ENCODE peak calls at places on chromosomes 5 and 9, in six cellular contexts. One of them, this sample, is unnamed. For H3K9me3, the result is how much of the 10 kb centered on the place peaks cover.

GRCh38 chr9:72396247-72397091 is 31.5 kb upstream of the ZFAND5 start:
- DNase-seq in gastrocnemius medialis: no peak
- DNase-seq in tibial nerve: no peak
- DNase-seq in mammary epithelial cell: peak
- DNase-seq in A549: peak
- DNase-seq in WERI-Rb-1: no peak
- DNase-seq in this sample: peak

GRCh38 chr5:145510324-145510723 is 324.8 kb downstream of the PRELID2 start:
- DNase-seq in gastrocnemius medialis: no peak
- DNase-seq in tibial nerve: no peak
- DNase-seq in mammary epithelial cell: no peak
- DNase-seq in A549: no peak
- DNase-seq in WERI-Rb-1: no peak
- DNase-seq in this sample: peak

GRCh38 chr9:114207034-114207815 is 51.9 kb downstream of the COL27A1 start:
- DNase-seq in gastrocnemius medialis: peak
- DNase-seq in tibial nerve: no peak
- DNase-seq in mammary epithelial cell: peak
- DNase-seq in A549: peak
- DNase-seq in WERI-Rb-1: peak
- DNase-seq in this sample: peak

GRCh38 chr5:65861830-65862241 is 64.5 kb upstream of the ERBIN start:
- DNase-seq in gastrocnemius medialis: no peak
- DNase-seq in tibial nerve: no peak
- DNase-seq in mammary epithelial cell: peak
- DNase-seq in A549: peak
- DNase-seq in WERI-Rb-1: no peak
- DNase-seq in this sample: peak

GRCh38 chr5:131774652-131775367 is 22.0 kb downstream of the FNIP1 start:
- DNase-seq in gastrocnemius medialis: no peak
- DNase-seq in tibial nerve: no peak
- DNase-seq in mammary epithelial cell: no peak
- DNase-seq in A549: peak
- DNase-seq in WERI-Rb-1: no peak
- DNase-seq in this sample: no peak

GRCh38 chr9:98226516-98226915 is 28.9 kb downstream of the TBC1D2 start:
- DNase-seq in gastrocnemius medialis: no peak
- DNase-seq in tibial nerve: no peak
- DNase-seq in mammary epithelial cell: no peak
- DNase-seq in A549: no peak
- DNase-seq in WERI-Rb-1: no peak
- DNase-seq in this sample: no peak

GRCh38 chr9:115204827-115205506 is 87.0 kb upstream of the TNC start:
- DNase-seq in gastrocnemius medialis: no peak
- DNase-seq in tibial nerve: no peak
- DNase-seq in mammary epithelial cell: peak
- DNase-seq in A549: peak
- DNase-seq in WERI-Rb-1: no peak
- DNase-seq in this sample: peak

GRCh38 chr9:127360829-127361228 is 36.1 kb upstream of the SLC2A8 start:
- DNase-seq in gastrocnemius medialis: no peak
- DNase-seq in tibial nerve: no peak
- DNase-seq in mammary epithelial cell: peak
- DNase-seq in A549: peak
- DNase-seq in WERI-Rb-1: peak
- DNase-seq in this sample: peak

GRCh38 chr5:32339198-32339597 is 26.5 kb upstream of the MTMR12 start:
- DNase-seq in gastrocnemius medialis: no peak
- DNase-seq in tibial nerve: no peak
- DNase-seq in mammary epithelial cell: peak
- DNase-seq in A549: peak
- DNase-seq in WERI-Rb-1: no peak
- DNase-seq in this sample: peak

GRCh38 chr5:145385276-145385675 is 449.9 kb downstream of the PRELID2 start:
- DNase-seq in gastrocnemius medialis: no peak
- DNase-seq in tibial nerve: no peak
- DNase-seq in mammary epithelial cell: no peak
- DNase-seq in A549: no peak
- DNase-seq in WERI-Rb-1: no peak
- DNase-seq in this sample: no peak

GRCh38 chr9:68872026-68872501 is 141.8 kb downstream of the PRKACG start:
- DNase-seq in gastrocnemius medialis: no peak
- DNase-seq in tibial nerve: no peak
- DNase-seq in mammary epithelial cell: no peak
- DNase-seq in A549: no peak
- DNase-seq in WERI-Rb-1: no peak
- DNase-seq in this sample: no peak

GRCh38 chr5:68950111-68950510 is 143.7 kb upstream of the SLC30A5 start:
- DNase-seq in gastrocnemius medialis: no peak
- DNase-seq in tibial nerve: no peak
- DNase-seq in mammary epithelial cell: peak
- DNase-seq in A549: no peak
- DNase-seq in WERI-Rb-1: peak
- DNase-seq in this sample: peak

GRCh38 chr5:146137967-146138403 is 32.6 kb upstream of the PLAC8L1 start:
- DNase-seq in gastrocnemius medialis: no peak
- DNase-seq in tibial nerve: no peak
- DNase-seq in mammary epithelial cell: peak
- DNase-seq in A549: peak
- DNase-seq in WERI-Rb-1: no peak
- DNase-seq in this sample: peak

GRCh38 chr5:96857924-96858323 is 18.4 kb upstream of the ERAP2 start:
- DNase-seq in gastrocnemius medialis: no peak
- DNase-seq in tibial nerve: no peak
- DNase-seq in mammary epithelial cell: no peak
- DNase-seq in A549: no peak
- DNase-seq in WERI-Rb-1: no peak
- DNase-seq in this sample: no peak

GRCh38 chr9:137395666-137396010 is 27.3 kb downstream of the EXD3 start:
- DNase-seq in gastrocnemius medialis: no peak
- DNase-seq in tibial nerve: no peak
- DNase-seq in mammary epithelial cell: no peak
- DNase-seq in A549: no peak
- DNase-seq in WERI-Rb-1: no peak
- DNase-seq in this sample: no peak

DNA sequence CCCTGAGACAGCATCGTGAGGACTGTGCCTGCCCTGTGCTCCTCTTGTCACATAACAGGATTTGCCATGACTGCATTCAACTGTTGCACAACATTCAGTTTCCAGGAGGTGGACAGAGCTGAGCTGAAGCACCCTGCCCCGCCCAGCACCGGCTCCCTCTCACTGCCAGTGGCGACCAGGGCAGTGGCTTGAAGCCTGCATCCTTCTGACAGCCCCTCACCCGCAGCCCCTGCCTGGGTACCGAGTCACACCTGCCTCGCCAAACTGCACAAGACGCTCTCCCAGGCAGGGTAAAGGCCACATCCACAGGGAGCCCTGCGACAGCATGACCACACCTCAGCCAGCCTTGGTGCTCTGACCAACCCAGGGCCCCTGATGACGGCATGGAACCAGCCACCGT is 59.9 kb upstream of the ZNF354A start:
- DNase-seq in gastrocnemius medialis: no peak
- DNase-seq in tibial nerve: peak
- DNase-seq in mammary epithelial cell: no peak
- DNase-seq in A549: no peak
- DNase-seq in WERI-Rb-1: no peak
- DNase-seq in this sample: no peak
- H3K9me3 ChIP-seq in gastrocnemius medialis: under half
- H3K9me3 ChIP-seq in tibial nerve: under half
- H3K9me3 ChIP-seq in mammary epithelial cell: under half
- H3K9me3 ChIP-seq in A549: under half
- H3K9me3 ChIP-seq in WERI-Rb-1: under half
- H3K9me3 ChIP-seq in this sample: under half

DNA sequence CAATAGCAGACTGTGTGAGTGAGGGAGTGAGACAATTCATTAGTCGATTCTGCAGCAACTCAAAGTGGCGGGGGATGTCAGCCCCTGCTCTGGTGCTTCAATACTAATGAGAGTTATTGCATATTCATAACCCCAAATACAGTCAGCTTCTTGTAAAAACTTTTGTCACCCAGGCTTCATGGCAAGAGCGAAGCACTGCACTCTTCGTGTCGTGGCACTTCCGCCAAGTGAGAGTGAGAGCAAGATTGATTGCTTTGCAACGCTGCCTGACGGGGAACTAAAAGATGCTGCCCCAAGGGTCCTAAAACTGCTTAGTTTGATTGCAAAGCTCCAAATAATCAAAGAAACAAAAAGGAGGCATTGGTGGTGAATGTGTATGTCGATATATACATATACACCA is 150.9 kb downstream of the NR2F1-AS1 start:
- DNase-seq in gastrocnemius medialis: no peak
- DNase-seq in tibial nerve: no peak
- DNase-seq in mammary epithelial cell: no peak
- DNase-seq in A549: no peak
- DNase-seq in WERI-Rb-1: no peak
- DNase-seq in this sample: no peak
- H3K4me3 ChIP-seq in gastrocnemius medialis: no peak
- H3K4me3 ChIP-seq in tibial nerve: no peak
- H3K4me3 ChIP-seq in mammary epithelial cell: no peak
- H3K4me3 ChIP-seq in A549: no peak
- H3K4me3 ChIP-seq in WERI-Rb-1: no peak
- H3K4me3 ChIP-seq in this sample: no peak

GRCh38 chr5:141371572-141372475 is 1.8 kb downstream of the PCDHGB3 start:
- DNase-seq in gastrocnemius medialis: no peak
- DNase-seq in tibial nerve: no peak
- DNase-seq in mammary epithelial cell: no peak
- DNase-seq in A549: no peak
- DNase-seq in WERI-Rb-1: no peak
- DNase-seq in this sample: no peak

GRCh38 chr5:141369994-141370848 is at the start of gene PCDHGB3:
- DNase-seq in gastrocnemius medialis: peak
- DNase-seq in tibial nerve: no peak
- DNase-seq in mammary epithelial cell: peak
- DNase-seq in A549: peak
- DNase-seq in WERI-Rb-1: no peak
- DNase-seq in this sample: peak

GRCh38 chr5:141374627-141375026 is 936 bp downstream of the PCDHGA6 start:
- DNase-seq in gastrocnemius medialis: no peak
- DNase-seq in tibial nerve: no peak
- DNase-seq in mammary epithelial cell: no peak
- DNase-seq in A549: no peak
- DNase-seq in WERI-Rb-1: no peak
- DNase-seq in this sample: no peak

DNA sequence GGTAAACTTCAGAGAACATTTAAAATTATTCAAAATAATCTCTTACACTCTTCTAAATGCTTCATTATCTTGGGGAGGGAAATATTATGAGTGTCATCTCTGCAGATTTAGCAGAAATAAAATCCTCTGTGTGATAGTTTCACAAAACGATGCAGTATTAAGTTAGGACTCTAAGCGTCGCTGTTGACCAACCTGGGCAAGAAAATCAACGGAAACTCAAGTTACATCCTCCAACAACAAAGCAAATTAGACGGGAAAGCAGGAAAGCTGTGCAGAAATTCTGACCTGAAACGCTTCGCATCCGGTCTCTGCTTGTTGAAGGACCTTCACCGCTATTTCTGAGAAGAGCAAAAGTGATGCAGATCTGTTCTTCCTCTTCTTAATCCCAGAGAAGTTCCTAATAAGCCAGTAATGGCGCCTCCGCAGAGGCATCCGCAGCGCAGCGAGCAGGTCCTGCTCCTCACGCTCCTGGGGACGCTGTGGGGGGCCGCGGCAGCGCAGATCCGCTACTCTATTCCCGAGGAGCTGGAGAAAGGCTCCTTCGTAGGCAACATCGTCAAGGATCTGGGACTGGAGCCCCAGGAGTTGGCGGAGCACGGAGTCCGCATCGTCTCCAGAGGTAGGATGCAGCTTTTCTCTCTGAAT is at the start of gene PCDHGA6:
- DNase-seq in gastrocnemius medialis: no peak
- DNase-seq in tibial nerve: no peak
- DNase-seq in mammary epithelial cell: peak
- DNase-seq in A549: no peak
- DNase-seq in WERI-Rb-1: no peak
- DNase-seq in this sample: peak
- TF ChIP-seq CTCF in gastrocnemius medialis: peak
- TF ChIP-seq CTCF in tibial nerve: no peak
- TF ChIP-seq CTCF in mammary epithelial cell: peak
- TF ChIP-seq CTCF in A549: no peak
- TF ChIP-seq CTCF in WERI-Rb-1: no peak
- TF ChIP-seq CTCF in this sample: peak

GRCh38 chr9:129497837-129498450 is 123.0 kb downstream of the C9orf50 start:
- DNase-seq in gastrocnemius medialis: no peak
- DNase-seq in tibial nerve: no peak
- DNase-seq in mammary epithelial cell: no peak
- DNase-seq in A549: no peak
- DNase-seq in WERI-Rb-1: no peak
- DNase-seq in this sample: no peak

GRCh38 chr9:129494113-129494789 is 126.7 kb downstream of the C9orf50 start:
- DNase-seq in gastrocnemius medialis: no peak
- DNase-seq in tibial nerve: no peak
- DNase-seq in mammary epithelial cell: no peak
- DNase-seq in A549: no peak
- DNase-seq in WERI-Rb-1: no peak
- DNase-seq in this sample: no peak

GRCh38 chr9:129497064-129497836 is 123.7 kb downstream of the C9orf50 start:
- DNase-seq in gastrocnemius medialis: no peak
- DNase-seq in tibial nerve: no peak
- DNase-seq in mammary epithelial cell: no peak
- DNase-seq in A549: no peak
- DNase-seq in WERI-Rb-1: peak
- DNase-seq in this sample: peak

GRCh38 chr9:129495422-129496186 is 125.3 kb downstream of the C9orf50 start:
- DNase-seq in gastrocnemius medialis: peak
- DNase-seq in tibial nerve: peak
- DNase-seq in mammary epithelial cell: peak
- DNase-seq in A549: peak
- DNase-seq in WERI-Rb-1: peak
- DNase-seq in this sample: peak

GRCh38 chr9:129496187-129497063 is 124.5 kb downstream of the C9orf50 start:
- DNase-seq in gastrocnemius medialis: peak
- DNase-seq in tibial nerve: peak
- DNase-seq in mammary epithelial cell: peak
- DNase-seq in A549: peak
- DNase-seq in WERI-Rb-1: peak
- DNase-seq in this sample: peak
- H3K9me3 ChIP-seq in gastrocnemius medialis: under half
- H3K9me3 ChIP-seq in tibial nerve: under half
- H3K9me3 ChIP-seq in mammary epithelial cell: under half
- H3K9me3 ChIP-seq in A549: under half
- H3K9me3 ChIP-seq in WERI-Rb-1: under half
- H3K9me3 ChIP-seq in this sample: under half

GRCh38 chr9:132407196-132407595 is 556 bp upstream of the TTF1 start:
- DNase-seq in gastrocnemius medialis: no peak
- DNase-seq in tibial nerve: no peak
- DNase-seq in mammary epithelial cell: no peak
- DNase-seq in A549: no peak
- DNase-seq in WERI-Rb-1: no peak
- DNase-seq in this sample: no peak
- H3K4me3 ChIP-seq in gastrocnemius medialis: peak
- H3K4me3 ChIP-seq in tibial nerve: peak
- H3K4me3 ChIP-seq in mammary epithelial cell: peak
- H3K4me3 ChIP-seq in A549: peak
- H3K4me3 ChIP-seq in WERI-Rb-1: peak
- H3K4me3 ChIP-seq in this sample: no peak

GRCh38 chr9:95503369-95503768 is 13.4 kb downstream of the PTCH1 start:
- DNase-seq in gastrocnemius medialis: no peak
- DNase-seq in tibial nerve: no peak
- DNase-seq in mammary epithelial cell: no peak
- DNase-seq in A549: no peak
- DNase-seq in WERI-Rb-1: no peak
- DNase-seq in this sample: no peak
- TF ChIP-seq CTCF in gastrocnemius medialis: no peak
- TF ChIP-seq CTCF in tibial nerve: no peak
- TF ChIP-seq CTCF in mammary epithelial cell: no peak
- TF ChIP-seq CTCF in A549: no peak
- TF ChIP-seq CTCF in WERI-Rb-1: no peak
- TF ChIP-seq CTCF in this sample: no peak